ENCODE peak calls at places on chromosomes 4 and X, in five cellular contexts. One of them, this sample, is unnamed.

GRCh38 chrX:49627030-49627777 is 28.4 kb downstream of the GAGE1 start:
- DNase-seq in OCI-LY7: no peak
- DNase-seq in neuronal stem cell: no peak
- DNase-seq in PC-3: peak
- DNase-seq in fibroblast of lung: no peak
- DNase-seq in this sample: peak

GRCh38 chr4:117983541-117984451 is 50.5 kb upstream of the NDST3 start:
- DNase-seq in fibroblast of lung: peak
- DNase-seq in PC-3: no peak
- DNase-seq in neuronal stem cell: no peak
- DNase-seq in OCI-LY7: no peak
- DNase-seq in this sample: no peak

GRCh38 chrX:48600226-48600625 is 2.9 kb downstream of the WDR13 start:
- DNase-seq in OCI-LY7: no peak
- DNase-seq in fibroblast of lung: no peak
- DNase-seq in PC-3: no peak
- DNase-seq in neuronal stem cell: no peak
- DNase-seq in this sample: no peak

GRCh38 chrX:51922561-51922960 is 29.1 kb downstream of the MAGED1 start:
- DNase-seq in neuronal stem cell: no peak
- DNase-seq in fibroblast of lung: no peak
- DNase-seq in PC-3: no peak
- DNase-seq in OCI-LY7: no peak
- DNase-seq in this sample: no peak

GRCh38 chrX:72372735-72373134 is 67.0 kb upstream of the CITED1 start:
- DNase-seq in neuronal stem cell: no peak
- DNase-seq in OCI-LY7: no peak
- DNase-seq in fibroblast of lung: no peak
- DNase-seq in PC-3: no peak
- DNase-seq in this sample: no peak

GRCh38 chr4:76147454-76148141 is 599 bp downstream of the NUP54 start:
- DNase-seq in PC-3: peak
- DNase-seq in OCI-LY7: peak
- DNase-seq in fibroblast of lung: peak
- DNase-seq in neuronal stem cell: peak
- DNase-seq in this sample: peak

GRCh38 chr4:75547647-75548387 is 8.0 kb upstream of the ODAPH start:
- DNase-seq in PC-3: no peak
- DNase-seq in fibroblast of lung: peak
- DNase-seq in OCI-LY7: peak
- DNase-seq in neuronal stem cell: no peak
- DNase-seq in this sample: no peak

GRCh38 chr4:140943887-140944515 is 187.8 kb upstream of the TBC1D9 start:
- DNase-seq in PC-3: no peak
- DNase-seq in OCI-LY7: no peak
- DNase-seq in neuronal stem cell: no peak
- DNase-seq in fibroblast of lung: peak
- DNase-seq in this sample: no peak

GRCh38 chrX:65463550-65463949 is 71.0 kb downstream of the LAS1L start:
- DNase-seq in neuronal stem cell: peak
- DNase-seq in fibroblast of lung: peak
- DNase-seq in OCI-LY7: no peak
- DNase-seq in PC-3: no peak
- DNase-seq in this sample: no peak

GRCh38 chrX:87727615-87728014 is 210.0 kb downstream of the KLHL4 start:
- DNase-seq in fibroblast of lung: no peak
- DNase-seq in OCI-LY7: no peak
- DNase-seq in PC-3: no peak
- DNase-seq in neuronal stem cell: no peak
- DNase-seq in this sample: no peak

GRCh38 chr4:23930750-23931488 is 41.1 kb upstream of the PPARGC1A start:
- DNase-seq in fibroblast of lung: peak
- DNase-seq in PC-3: no peak
- DNase-seq in neuronal stem cell: no peak
- DNase-seq in OCI-LY7: no peak
- DNase-seq in this sample: no peak

GRCh38 chrX:68428431-68428830 is 4.9 kb downstream of the OPHN1 start:
- DNase-seq in OCI-LY7: no peak
- DNase-seq in neuronal stem cell: no peak
- DNase-seq in PC-3: peak
- DNase-seq in fibroblast of lung: peak
- DNase-seq in this sample: no peak

GRCh38 chr4:40251366-40251765 is 54.5 kb downstream of the RHOH start:
- DNase-seq in PC-3: peak
- DNase-seq in OCI-LY7: no peak
- DNase-seq in neuronal stem cell: no peak
- DNase-seq in fibroblast of lung: peak
- DNase-seq in this sample: peak

GRCh38 chr4:120198411-120198810 is 131.8 kb upstream of the MAD2L1 start:
- DNase-seq in PC-3: no peak
- DNase-seq in fibroblast of lung: peak
- DNase-seq in neuronal stem cell: no peak
- DNase-seq in OCI-LY7: no peak
- DNase-seq in this sample: no peak

GRCh38 chr4:122652379-122652778 is 31.5 kb upstream of the IL21 start:
- DNase-seq in fibroblast of lung: peak
- DNase-seq in PC-3: peak
- DNase-seq in OCI-LY7: peak
- DNase-seq in neuronal stem cell: no peak
- DNase-seq in this sample: peak

GRCh38 chr4:139734201-139734874 is 68.7 kb downstream of the MGST2 start:
- DNase-seq in neuronal stem cell: no peak
- DNase-seq in fibroblast of lung: peak
- DNase-seq in PC-3: no peak
- DNase-seq in OCI-LY7: no peak
- DNase-seq in this sample: no peak

GRCh38 chr4:15238720-15239119 is 189.1 kb upstream of the C1QTNF7 start:
- DNase-seq in fibroblast of lung: peak
- DNase-seq in neuronal stem cell: peak
- DNase-seq in PC-3: peak
- DNase-seq in OCI-LY7: peak
- DNase-seq in this sample: peak

GRCh38 chr4:97159625-97160024 is 983.7 kb downstream of the STPG2 start:
- DNase-seq in PC-3: no peak
- DNase-seq in OCI-LY7: no peak
- DNase-seq in neuronal stem cell: no peak
- DNase-seq in fibroblast of lung: no peak
- DNase-seq in this sample: no peak

GRCh38 chr4:4325321-4325720 is 35.3 kb downstream of the ZBTB49 start:
- DNase-seq in PC-3: no peak
- DNase-seq in OCI-LY7: no peak
- DNase-seq in fibroblast of lung: no peak
- DNase-seq in neuronal stem cell: no peak
- DNase-seq in this sample: no peak

GRCh38 chr4:33890841-33891240 is 2353.5 kb downstream of the ARAP2 start:
- DNase-seq in fibroblast of lung: no peak
- DNase-seq in PC-3: peak
- DNase-seq in OCI-LY7: no peak
- DNase-seq in neuronal stem cell: no peak
- DNase-seq in this sample: no peak

GRCh38 chr4:105840426-105841174 is 54.7 kb upstream of the NPNT start:
- DNase-seq in neuronal stem cell: no peak
- DNase-seq in fibroblast of lung: no peak
- DNase-seq in PC-3: no peak
- DNase-seq in OCI-LY7: no peak
- DNase-seq in this sample: no peak

GRCh38 chr4:124304936-124305335 is 407.6 kb downstream of the ANKRD50 start:
- DNase-seq in OCI-LY7: no peak
- DNase-seq in neuronal stem cell: no peak
- DNase-seq in fibroblast of lung: peak
- DNase-seq in PC-3: no peak
- DNase-seq in this sample: no peak

GRCh38 chrX:12950851-12951589 is 23.9 kb upstream of the TMSB4X start:
- DNase-seq in fibroblast of lung: no peak
- DNase-seq in PC-3: no peak
- DNase-seq in OCI-LY7: peak
- DNase-seq in neuronal stem cell: no peak
- DNase-seq in this sample: peak

GRCh38 chrX:19799319-19800182 is 87.8 kb downstream of the SH3KBP1 start:
- DNase-seq in neuronal stem cell: no peak
- DNase-seq in OCI-LY7: peak
- DNase-seq in PC-3: no peak
- DNase-seq in fibroblast of lung: peak
- DNase-seq in this sample: no peak

GRCh38 chrX:15384304-15384703 is at the start of gene VEGFD:
- DNase-seq in neuronal stem cell: no peak
- DNase-seq in fibroblast of lung: peak
- DNase-seq in OCI-LY7: no peak
- DNase-seq in PC-3: no peak
- DNase-seq in this sample: no peak

GRCh38 chr4:165877291-165877690 is 4.3 kb downstream of the TLL1 start:
- DNase-seq in OCI-LY7: no peak
- DNase-seq in fibroblast of lung: no peak
- DNase-seq in PC-3: peak
- DNase-seq in neuronal stem cell: no peak
- DNase-seq in this sample: no peak

GRCh38 chrX:73647632-73648322 is 84.8 kb downstream of the CHIC1 start:
- DNase-seq in OCI-LY7: no peak
- DNase-seq in PC-3: no peak
- DNase-seq in neuronal stem cell: no peak
- DNase-seq in fibroblast of lung: no peak
- DNase-seq in this sample: no peak

GRCh38 chrX:79408623-79409322 is 41.6 kb upstream of the ITM2A start:
- DNase-seq in OCI-LY7: no peak
- DNase-seq in fibroblast of lung: no peak
- DNase-seq in neuronal stem cell: no peak
- DNase-seq in PC-3: no peak
- DNase-seq in this sample: no peak

GRCh38 chrX:79415056-79415455 is 47.9 kb upstream of the ITM2A start:
- DNase-seq in fibroblast of lung: no peak
- DNase-seq in neuronal stem cell: no peak
- DNase-seq in OCI-LY7: no peak
- DNase-seq in PC-3: no peak
- DNase-seq in this sample: no peak

GRCh38 chrX:79409657-79410056 is 42.5 kb upstream of the ITM2A start:
- DNase-seq in neuronal stem cell: no peak
- DNase-seq in OCI-LY7: no peak
- DNase-seq in PC-3: peak
- DNase-seq in fibroblast of lung: no peak
- DNase-seq in this sample: no peak

GRCh38 chrX:79413963-79414362 is 46.8 kb upstream of the ITM2A start:
- DNase-seq in neuronal stem cell: no peak
- DNase-seq in fibroblast of lung: no peak
- DNase-seq in OCI-LY7: no peak
- DNase-seq in PC-3: no peak
- DNase-seq in this sample: no peak

DNA sequence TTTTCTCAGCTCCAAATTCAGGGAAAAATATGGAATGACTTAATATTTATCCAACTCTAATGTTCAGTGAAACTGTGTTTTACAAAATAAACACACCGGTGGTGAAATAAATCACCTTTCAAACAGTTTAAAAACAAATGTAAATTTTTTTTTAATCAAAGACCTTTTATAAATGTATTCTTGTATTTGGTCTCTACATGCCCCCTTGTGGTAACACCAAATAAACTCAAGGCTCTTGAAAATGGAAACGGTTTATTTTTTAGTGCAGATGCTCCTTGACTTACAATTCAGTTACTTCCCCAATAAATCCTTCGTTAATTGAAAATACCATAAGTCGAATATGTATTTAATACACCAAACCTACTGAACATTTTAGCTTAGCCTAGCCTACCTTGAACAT is 45.9 kb upstream of the ITM2A start:
- DNase-seq in fibroblast of lung: no peak
- DNase-seq in PC-3: peak
- DNase-seq in OCI-LY7: peak
- DNase-seq in neuronal stem cell: no peak
- DNase-seq in this sample: no peak
- H3K4me2 ChIP-seq in fibroblast of lung: no peak
- H3K4me2 ChIP-seq in PC-3: peak
- H3K4me2 ChIP-seq in OCI-LY7: no peak
- H3K4me2 ChIP-seq in neuronal stem cell: no peak
- H3K4me2 ChIP-seq in this sample: peak

GRCh38 chr4:130478406-130478805 is 1382.5 kb downstream of the C4orf33 start:
- DNase-seq in neuronal stem cell: no peak
- DNase-seq in OCI-LY7: no peak
- DNase-seq in fibroblast of lung: peak
- DNase-seq in PC-3: no peak
- DNase-seq in this sample: no peak
- H3K4me2 ChIP-seq in neuronal stem cell: no peak
- H3K4me2 ChIP-seq in OCI-LY7: no peak
- H3K4me2 ChIP-seq in fibroblast of lung: peak
- H3K4me2 ChIP-seq in PC-3: no peak
- H3K4me2 ChIP-seq in this sample: no peak

DNA sequence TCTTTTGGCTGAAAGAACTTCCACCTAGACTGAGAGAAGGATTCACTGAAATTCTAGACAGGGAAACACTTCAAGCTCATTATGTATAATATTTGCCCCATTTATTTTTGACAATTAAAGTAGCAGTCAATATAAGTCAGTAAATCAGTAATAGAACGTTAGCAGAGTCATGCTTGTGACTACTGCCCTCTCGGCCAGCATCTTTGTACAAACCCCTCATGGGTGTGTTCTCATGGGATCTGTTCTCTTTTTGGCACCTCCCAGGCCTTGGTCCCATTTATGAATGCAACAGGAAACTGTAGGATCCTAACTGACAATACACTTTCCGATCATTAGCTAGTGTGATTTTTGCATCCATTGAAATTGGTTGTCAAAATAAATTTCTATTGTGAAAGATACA is 2.9 kb downstream of the MSL3 start:
- DNase-seq in fibroblast of lung: no peak
- DNase-seq in neuronal stem cell: no peak
- DNase-seq in OCI-LY7: no peak
- DNase-seq in PC-3: no peak
- DNase-seq in this sample: no peak
- H3K4me2 ChIP-seq in fibroblast of lung: no peak
- H3K4me2 ChIP-seq in neuronal stem cell: no peak
- H3K4me2 ChIP-seq in OCI-LY7: peak
- H3K4me2 ChIP-seq in PC-3: no peak
- H3K4me2 ChIP-seq in this sample: no peak

DNA sequence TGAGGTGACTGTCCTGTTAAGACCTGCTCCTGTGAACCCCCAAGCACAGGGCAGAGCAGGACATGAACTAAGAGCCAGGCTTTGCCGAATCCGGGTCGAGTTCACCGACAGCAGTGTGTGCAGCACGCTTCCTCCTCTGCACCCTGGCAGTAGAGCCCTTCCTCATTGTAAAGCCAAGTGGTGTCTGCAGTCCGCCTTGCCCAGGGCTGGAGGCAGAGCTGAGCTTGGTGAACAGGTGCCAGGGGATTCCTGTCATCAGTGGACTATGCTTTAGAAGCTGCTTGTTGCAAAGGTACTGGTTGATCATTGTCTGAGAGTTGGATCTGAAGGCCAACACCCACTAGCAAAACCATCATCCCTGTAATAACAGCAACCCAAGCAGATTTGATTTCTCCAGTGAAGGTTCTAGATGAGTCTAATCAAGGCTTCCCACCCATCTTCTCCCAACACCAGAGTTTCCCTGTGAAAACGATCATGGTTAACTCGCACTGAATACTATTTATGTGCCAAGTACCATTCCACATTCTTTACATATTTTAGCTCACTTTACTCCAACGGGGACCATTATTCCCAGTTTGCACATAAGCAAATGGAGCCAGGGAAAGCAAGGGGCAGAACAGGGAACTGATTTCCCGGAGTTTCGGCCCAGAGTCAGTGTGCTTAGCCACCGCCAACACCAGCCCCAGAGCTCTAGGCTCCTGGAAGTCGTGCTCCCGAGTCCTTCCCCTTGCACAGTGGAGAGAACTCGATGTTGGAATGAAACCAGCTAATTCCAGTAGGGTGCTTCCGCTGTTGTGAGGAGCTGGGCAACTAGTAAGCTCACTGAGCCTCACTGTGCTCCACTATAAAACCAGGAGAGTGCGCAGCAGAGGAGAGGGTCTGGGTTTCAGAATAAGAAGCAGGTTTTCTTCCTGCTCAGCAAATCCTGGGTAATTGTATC is 1.4 kb upstream of the SLC34A2 start:
- DNase-seq in OCI-LY7: no peak
- DNase-seq in PC-3: no peak
- DNase-seq in neuronal stem cell: no peak
- DNase-seq in fibroblast of lung: peak
- DNase-seq in this sample: no peak
- H3K4me2 ChIP-seq in OCI-LY7: no peak
- H3K4me2 ChIP-seq in PC-3: no peak
- H3K4me2 ChIP-seq in neuronal stem cell: no peak
- H3K4me2 ChIP-seq in fibroblast of lung: no peak
- H3K4me2 ChIP-seq in this sample: no peak